ENCODE peak calls at places on chromosomes 6 and 20, in nine cellular contexts. I is Panc1; W is left ventricle myocardium inferior; Y is GM23248; U is colonic mucosa; X is lower lobe of right lung; Q is adrenal gland; C is CD8-positive, alpha-beta memory T cell; N is breast epithelium. B is an unnamed sample.
A peak's percentile ranks its signal among the peaks of the same experiment; 100 is the strongest.

GRCh38 chr6:150006961-150007464 is 18.3 kb downstream of the RAET1L start:
- DNase-seq in I (no peak), C (no peak), Q (no peak), Y (peak; percentile 61), U (no peak), X (no peak), N (no peak), W (no peak), B (no peak)

GRCh38 chr6:53239526-53239925 is 90.9 kb upstream of the GCM1 start:
- DNase-seq in X (no peak), Q (no peak), C (no peak), I (no peak), Y (no peak), U (no peak), W (no peak), N (no peak), B (no peak)

GRCh38 chr6:56845027-56845426 is 109.9 kb upstream of the BEND6 start:
- DNase-seq in N (no peak), X (no peak), Y (no peak), W (no peak), Q (no peak), U (no peak), C (no peak), I (no peak), B (no peak)

GRCh38 chr6:136244061-136244616 is 6.0 kb downstream of the MTFR2 start:
- DNase-seq in W (no peak), Q (no peak), U (no peak), X (no peak), I (no peak), N (no peak), Y (peak; percentile 64), C (no peak), B (no peak)

GRCh38 chr6:130574146-130574545 is 208.3 kb downstream of the TMEM200A start:
- DNase-seq in I (no peak), N (no peak), C (no peak), Q (no peak), Y (no peak), X (no peak), W (no peak), U (no peak), B (no peak)

GRCh38 chr6:26445934-26446667 is 5.8 kb downstream of the BTN3A3 start:
- DNase-seq in N (no peak), X (no peak), C (peak; percentile 1), Q (no peak), Y (no peak), I (no peak), W (no peak), U (no peak), B (no peak)

GRCh38 chr6:73050706-73051105 is 174.6 kb downstream of the KHDC1L start:
- DNase-seq in Q (no peak), N (no peak), U (no peak), Y (peak; percentile 59), I (no peak), W (no peak), C (no peak), X (no peak), B (no peak)

GRCh38 chr20:29687438-29687837 is 1570.0 kb upstream of the DEFB115 start:
- DNase-seq in U (no peak), N (no peak), Q (no peak), X (no peak), I (no peak), W (no peak), Y (no peak), C (no peak), B (no peak)

GRCh38 chr6:13465734-13466133 is 21.7 kb downstream of the GFOD1 start:
- DNase-seq in X (no peak), U (no peak), Q (no peak), I (no peak), W (no peak), N (no peak), Y (peak; percentile 43), C (no peak), B (no peak)

GRCh38 chr20:41142241-41142640 is 4.9 kb downstream of the PLCG1 start:
- DNase-seq in X (no peak), N (no peak), Q (no peak), Y (no peak), W (no peak), U (no peak), C (no peak), I (no peak), B (no peak)

GRCh38 chr20:3173582-3174441 is 463 bp upstream of the LZTS3 start:
- DNase-seq in N (peak; percentile 89), U (peak; percentile 91), W (peak; percentile 93), I (no peak), Y (peak; percentile 95), Q (peak; percentile 92), C (peak; percentile 88), X (peak; percentile 93), B (peak; percentile 88)
- H3K4me3 ChIP-seq in N (peak overlapping the region; percentile 79), U (peak overlapping the region; percentile 93), W (peak overlapping the region; percentile 99), I (peak overlapping the region; percentile 92), Y (peak overlapping the region; percentile 90), Q (peak overlapping the region; percentile 3), C (peak overlapping the region; percentile 88), X (peak overlapping the region; percentile 92), B (peak overlapping the region; percentile 44)

GRCh38 chr6:47133230-47134000 is 91.3 kb upstream of the ADGRF1 start:
- DNase-seq in N (no peak), C (no peak), I (no peak), Y (no peak), Q (no peak), W (no peak), X (no peak), U (no peak), B (no peak)
- H3K27ac ChIP-seq in N (no peak overlapping the region), C (no peak overlapping the region), I (peak overlapping the region; percentile 68), Y (no peak overlapping the region), Q (no peak overlapping the region), W (no peak overlapping the region), X (no peak overlapping the region), U (peak overlapping the region; percentile 84), B (no peak overlapping the region)

GRCh38 chr20:58596244-58597010 is 54.7 kb upstream of the STX16 start:
- DNase-seq in Q (no peak), X (no peak), U (no peak), Y (peak; percentile 39), C (no peak), W (no peak), I (no peak), N (no peak), B (no peak)

GRCh38 chr20:58599966-58600365 is 51.1 kb upstream of the STX16 start:
- DNase-seq in X (no peak), Q (no peak), I (no peak), U (no peak), Y (no peak), C (no peak), N (no peak), W (no peak), B (no peak)

GRCh38 chr20:58598271-58599015 is 52.6 kb upstream of the STX16 start:
- DNase-seq in W (peak; percentile 68), N (no peak), Y (peak; percentile 73), X (no peak), C (no peak), U (peak; percentile 28), Q (no peak), I (no peak), B (no peak)

GRCh38 chr20:58595167-58595566 is 55.9 kb upstream of the STX16 start:
- DNase-seq in C (no peak), Q (no peak), W (no peak), U (peak; percentile 30), Y (no peak), N (no peak), I (no peak), X (no peak), B (no peak)

DNA sequence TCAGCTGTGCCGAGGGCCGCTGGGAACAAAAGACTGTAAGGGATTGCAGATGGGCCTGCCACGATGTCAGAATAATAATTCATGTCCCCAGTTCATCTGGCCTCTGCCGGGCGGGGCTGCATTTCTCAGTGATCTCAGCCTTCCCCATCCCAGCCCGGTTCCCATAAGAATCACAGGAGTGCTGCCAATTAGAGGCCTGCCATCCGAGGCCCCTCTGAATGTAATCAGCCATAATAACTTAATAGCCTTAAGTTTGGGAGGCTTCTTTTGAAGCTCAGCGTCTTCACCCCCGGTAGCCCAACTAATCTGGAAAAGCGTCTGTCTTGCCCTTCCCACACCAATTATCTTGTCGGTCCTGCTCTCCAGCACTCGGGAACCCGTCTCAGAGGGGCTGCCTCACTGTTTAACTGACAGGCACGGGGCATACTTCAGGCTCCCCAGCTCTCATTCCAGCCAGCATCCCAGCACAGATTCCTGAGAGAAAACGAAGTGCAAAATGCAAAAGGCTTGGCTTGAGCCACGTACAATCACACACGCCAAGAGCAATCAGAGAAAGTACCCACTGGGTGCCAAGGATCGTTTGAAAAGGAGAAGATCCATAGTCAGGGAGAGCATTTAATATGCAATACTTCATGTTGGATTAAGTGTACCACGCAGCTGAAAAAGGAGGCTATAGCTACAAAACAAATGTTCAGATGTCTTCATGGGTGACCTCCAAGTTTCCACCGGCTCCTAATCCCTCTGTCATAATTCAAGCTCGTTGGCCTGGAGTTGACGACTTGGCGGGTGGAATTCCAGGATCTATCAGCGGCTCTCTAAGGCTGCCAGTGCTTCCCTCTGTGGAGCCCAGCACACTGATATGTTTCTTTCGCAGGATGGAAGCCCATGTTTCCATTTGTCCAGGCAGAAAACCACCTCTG is 53.8 kb upstream of the STX16 start:
- DNase-seq in Y (peak; percentile 62), N (no peak), U (peak; percentile 32), X (no peak), C (no peak), I (no peak), W (peak; percentile 60), Q (no peak), B (no peak)
- H3K4me3 ChIP-seq in Y (no peak overlapping the region), N (no peak overlapping the region), U (no peak overlapping the region), X (no peak overlapping the region), C (no peak overlapping the region), I (no peak overlapping the region), W (no peak overlapping the region), Q (no peak overlapping the region), B (no peak overlapping the region)

GRCh38 chr6:170346649-170347048 is 40.1 kb downstream of the FAM120B start:
- DNase-seq in Q (no peak), U (no peak), W (no peak), N (no peak), I (no peak), X (no peak), C (no peak), Y (no peak), B (no peak)

GRCh38 chr6:170347091-170347490 is 40.5 kb downstream of the FAM120B start:
- DNase-seq in W (no peak), X (no peak), I (no peak), N (no peak), U (no peak), C (no peak), Y (peak; percentile 7), Q (no peak), B (no peak)

GRCh38 chr6:170344631-170345576 is 38.3 kb downstream of the FAM120B start:
- DNase-seq in Y (peak; percentile 52), C (no peak), I (no peak), U (no peak), W (no peak), Q (peak; percentile 43), X (no peak), N (no peak), B (no peak)

GRCh38 chr6:170347975-170348374 is 41.4 kb downstream of the FAM120B start:
- DNase-seq in Q (no peak), W (no peak), N (no peak), X (no peak), I (no peak), Y (no peak), C (no peak), U (no peak), B (no peak)

DNA sequence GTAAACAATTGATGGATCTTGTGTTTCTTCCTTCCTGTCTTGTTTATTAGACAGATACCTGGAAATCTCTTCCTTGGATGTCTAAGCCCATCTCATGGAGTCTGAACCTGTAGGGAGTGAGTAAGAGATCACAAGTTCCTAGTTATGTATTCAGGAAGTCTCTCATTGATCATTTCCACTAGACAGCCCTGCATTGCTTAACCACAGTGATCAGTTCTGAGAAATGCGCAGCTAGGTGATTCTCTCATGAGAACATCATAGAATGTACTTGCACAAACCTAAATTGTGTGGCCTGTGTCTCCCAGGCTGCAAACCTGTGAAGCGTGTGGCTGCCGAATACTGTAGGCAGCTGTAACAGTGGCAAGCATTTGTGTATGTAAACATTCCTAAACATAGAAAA is 39.1 kb downstream of the FAM120B start:
- DNase-seq in U (no peak), N (no peak), C (no peak), I (no peak), Q (no peak), W (no peak), Y (no peak), X (no peak), B (no peak)
- H3K27ac ChIP-seq in U (no peak overlapping the region), N (peak overlapping the region; percentile 14), C (no peak overlapping the region), I (peak overlapping the region; percentile 60), Q (no peak overlapping the region), W (no peak overlapping the region), Y (no peak overlapping the region), X (peak overlapping the region; percentile 38), B (no peak overlapping the region)

B was measured in CD4-positive, CD25-positive, alpha-beta regulatory T cell.